ENCODE peak calls at places on chromosomes 3 and 15, in eight cellular contexts. B is AG09319, X is hepatocyte, K is B cell, V is HFF-Myc, C is spleen, L is cardiac muscle cell, J is Calu3. S is an unnamed sample.
A peak's percentile ranks its signal among the peaks of the same experiment; 100 is the strongest.

GRCh38 chr3:41216993-41217392 is 17.7 kb downstream of the CTNNB1 start:
- DNase-seq in K (no peak), J (no peak), B (no peak), V (no peak), L (no peak), X (no peak), C (no peak), S (no peak)

GRCh38 chr15:62769604-62770003 is 272.9 kb upstream of the TPM1 start:
- DNase-seq in X (no peak), V (no peak), J (no peak), K (no peak), B (no peak), L (peak; percentile 55), C (no peak), S (no peak)

GRCh38 chr3:59480486-59480995 is 430.7 kb upstream of the CFAP20DC start:
- DNase-seq in K (no peak), X (no peak), L (peak; percentile 40), V (peak; percentile 9), J (no peak), B (peak; percentile 10), C (no peak), S (no peak)

GRCh38 chr15:29849218-29849617 is 26.9 kb upstream of the TJP1 start:
- DNase-seq in L (no peak), X (no peak), B (no peak), K (no peak), J (no peak), C (no peak), V (no peak), S (no peak)

GRCh38 chr3:59611649-59612431 is 562.0 kb upstream of the CFAP20DC start:
- DNase-seq in X (peak; percentile 19), J (no peak), B (no peak), V (no peak), K (no peak), C (no peak), L (no peak), S (no peak)

GRCh38 chr15:86021281-86022264 is 58.1 kb upstream of the AGBL1 start:
- DNase-seq in J (peak; percentile 34), C (no peak), K (no peak), L (no peak), X (peak; percentile 40), B (no peak), V (no peak), S (no peak)

GRCh38 chr3:131812433-131812832 is 222.4 kb downstream of the CPNE4 start:
- DNase-seq in J (no peak), X (no peak), B (no peak), L (no peak), V (no peak), C (no peak), K (no peak), S (no peak)

GRCh38 chr3:54931182-54931581 is 3.3 kb upstream of the LRTM1 start:
- DNase-seq in L (no peak), B (no peak), C (no peak), X (no peak), V (no peak), K (no peak), J (no peak), S (no peak)

GRCh38 chr3:187685948-187686347 is 15.8 kb upstream of the SST start:
- DNase-seq in C (no peak), V (no peak), J (no peak), X (no peak), L (no peak), K (no peak), B (no peak), S (no peak)

GRCh38 chr3:44235604-44236484 is 5.8 kb upstream of the TOPAZ1 start:
- DNase-seq in C (peak; percentile 77), V (peak; percentile 56), X (peak; percentile 91), J (peak; percentile 69), K (peak; percentile 59), B (peak; percentile 57), L (peak; percentile 93), S (peak; percentile 54)

GRCh38 chr3:16309558-16309957 is 44.5 kb downstream of the OXNAD1 start:
- DNase-seq in L (peak; percentile 40), V (peak; percentile 31), J (peak; percentile 21), X (no peak), B (no peak), C (no peak), K (no peak), S (no peak)

GRCh38 chr3:61111764-61112163 is 139.5 kb downstream of the FHIT start:
- DNase-seq in L (no peak), B (no peak), V (no peak), K (no peak), X (no peak), J (no peak), C (no peak), S (no peak)

GRCh38 chr15:27235689-27236088 is 264.7 kb downstream of the GABRG3 start:
- DNase-seq in L (no peak), B (no peak), X (no peak), K (no peak), J (no peak), C (no peak), V (no peak), S (no peak)

GRCh38 chr15:27235161-27235560 is 264.2 kb downstream of the GABRG3 start:
- DNase-seq in C (no peak), B (no peak), J (no peak), X (no peak), K (no peak), L (no peak), V (no peak), S (no peak)

GRCh38 chr15:27234593-27234992 is 263.6 kb downstream of the GABRG3 start:
- DNase-seq in X (no peak), V (no peak), B (no peak), C (no peak), J (no peak), K (no peak), L (no peak), S (no peak)

GRCh38 chr15:27237319-27237939 is 266.4 kb downstream of the GABRG3 start:
- DNase-seq in V (no peak), B (no peak), C (no peak), L (no peak), J (no peak), X (no peak), K (no peak), S (no peak)

DNA sequence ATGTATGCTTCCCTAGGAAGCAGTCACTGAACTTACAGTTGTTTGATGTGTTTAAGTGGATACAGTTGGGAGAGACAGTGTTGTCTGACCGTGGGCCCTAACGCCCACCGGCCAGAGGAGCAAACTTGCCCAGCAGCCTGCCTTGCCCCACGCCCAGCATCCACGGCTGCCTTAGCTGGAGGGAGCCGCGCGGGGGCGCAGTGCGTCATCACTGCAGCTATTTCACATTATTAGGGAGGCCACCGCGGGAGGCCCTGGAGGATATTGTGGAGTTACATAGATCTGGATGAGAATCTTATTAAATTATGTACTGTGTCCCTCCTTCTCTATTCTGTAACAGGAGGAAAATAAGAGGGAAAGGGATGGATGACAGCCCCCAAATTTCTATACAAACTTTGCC is 267.2 kb downstream of the GABRG3 start:
- DNase-seq in B (no peak), L (no peak), X (no peak), J (no peak), C (no peak), K (no peak), V (no peak), S (no peak)
- TF ChIP-seq CTCF in B (no peak), L (no peak), X (no peak), J (no peak), C (no peak), K (no peak), V (no peak), S (no peak)

GRCh38 chr3:90091557-90091956 is 984.1 kb downstream of the EPHA3 start:
- DNase-seq in X (peak; percentile 73), C (no peak), K (no peak), B (no peak), J (peak; percentile 51), V (no peak), L (peak; percentile 82), S (no peak)
- TF ChIP-seq CTCF in X (peak; percentile 76), C (no peak), K (no peak), B (peak; percentile 44), J (peak; percentile 40), V (peak; percentile 11), L (peak; percentile 57), S (peak; percentile 12)

DNA sequence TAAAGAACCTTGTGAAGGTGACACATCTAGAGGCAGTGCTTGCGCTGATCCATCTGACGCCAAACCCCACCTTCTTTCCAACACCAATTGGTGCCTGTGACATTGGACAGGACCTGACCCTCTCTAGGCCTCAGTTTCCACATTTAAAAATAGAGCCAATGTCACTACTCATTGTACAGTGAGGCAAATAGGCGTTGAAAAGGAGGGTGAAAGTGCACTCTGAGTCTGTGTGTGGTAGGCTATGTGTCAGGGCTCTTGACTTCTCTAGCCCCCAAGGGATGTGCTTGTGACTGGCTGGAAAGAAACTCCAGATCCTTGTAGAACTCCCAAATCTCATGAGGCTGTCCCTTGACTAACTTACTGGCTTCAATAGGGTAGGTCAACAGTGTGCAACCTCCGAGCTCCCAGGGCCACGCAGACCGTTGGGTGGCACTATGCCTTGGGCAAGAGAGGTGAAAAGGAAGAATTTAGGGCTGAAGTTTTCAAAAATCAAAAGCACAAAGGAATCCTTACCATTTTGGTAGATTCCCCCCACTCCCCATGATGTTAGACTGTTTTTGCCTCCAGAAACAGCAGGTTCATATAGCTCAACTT is 723 bp upstream of the FAM219B start:
- DNase-seq in V (no peak), B (no peak), J (no peak), L (peak; percentile 17), K (no peak), C (peak; percentile 44), X (no peak), S (no peak)
- TF ChIP-seq CTCF in V (no peak), B (no peak), J (no peak), L (no peak), K (no peak), C (no peak), X (no peak), S (no peak)

GRCh38 chr15:55401786-55402246 is 6.3 kb downstream of the CCPG1 start:
- DNase-seq in C (no peak), L (no peak), X (no peak), K (no peak), V (no peak), B (no peak), J (no peak), S (no peak)
- TF ChIP-seq CTCF in C (no peak), L (no peak), X (no peak), K (no peak), V (no peak), B (no peak), J (no peak), S (no peak)

GRCh38 chr3:86245360-86245759 is 745.6 kb downstream of the VGLL3 start:
- DNase-seq in B (no peak), K (no peak), V (no peak), J (no peak), X (peak; percentile 31), C (no peak), L (no peak), S (no peak)
- TF ChIP-seq CTCF in B (no peak), K (no peak), V (no peak), J (no peak), X (peak; percentile 76), C (no peak), L (no peak), S (no peak)

DNA sequence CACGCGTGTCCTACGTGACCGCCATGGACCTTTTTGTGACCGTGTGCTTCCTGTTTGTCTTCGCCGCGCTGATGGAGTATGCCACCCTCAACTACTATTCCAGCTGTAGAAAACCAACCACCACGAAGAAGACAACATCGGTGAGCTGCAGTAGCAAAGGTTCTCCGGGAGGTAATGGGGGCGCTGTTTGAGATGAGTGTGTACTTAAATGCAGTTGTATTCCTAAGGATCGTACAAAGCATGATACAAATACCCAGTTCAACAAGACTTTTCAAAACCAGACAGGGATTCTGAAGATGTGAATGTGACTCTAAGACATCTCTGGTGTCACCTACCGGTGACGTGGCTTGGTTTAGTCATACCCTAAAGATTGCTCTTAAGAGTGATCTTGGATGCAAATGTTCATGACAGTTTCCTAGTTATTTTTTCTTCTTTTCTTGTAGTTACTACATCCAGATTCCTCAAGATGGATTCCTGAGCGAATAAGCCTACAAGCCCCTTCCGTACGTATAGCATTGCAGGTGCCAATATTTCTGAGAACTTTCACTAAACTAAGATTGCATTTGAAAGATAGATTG is 556.6 kb downstream of the GABRG3 start:
- DNase-seq in K (no peak), V (no peak), X (no peak), J (no peak), C (no peak), L (no peak), B (no peak), S (no peak)
- TF ChIP-seq CTCF in K (no peak), V (no peak), X (no peak), J (no peak), C (no peak), L (no peak), B (no peak), S (no peak)

S was measured in GM10248.